ENCODE peak calls at places on chromosomes 6 and 20, in five cellular contexts. L is fibroblast of the aortic adventitia, U is hepatocyte, O is GM20000, J is HFF-Myc. H is an unnamed sample.

GRCh38 chr6:68728124-68728523 is 93.0 kb downstream of the ADGRB3 start:
- DNase-seq in L (peak), U (no peak), O (no peak), J (no peak), H (no peak)

GRCh38 chr6:167699141-167700036 is 127.3 kb upstream of the AFDN start:
- DNase-seq in L (peak), U (peak), O (peak), J (no peak), H (peak)

GRCh38 chr6:157106487-157106886 is 216.8 kb downstream of the TMEM242 start:
- DNase-seq in L (peak), U (no peak), O (no peak), J (no peak), H (peak)

GRCh38 chr6:119602215-119603178 is 252.9 kb upstream of the MAN1A1 start:
- DNase-seq in L (peak), U (no peak), O (no peak), J (no peak), H (no peak)

GRCh38 chr20:36666181-36666740 is 20.3 kb upstream of the SLA2 start:
- DNase-seq in L (peak), U (no peak), O (no peak), J (no peak), H (no peak)

GRCh38 chr6:42394881-42395620 is 56.7 kb downstream of the TRERF1 start:
- DNase-seq in L (no peak), U (no peak), O (no peak), J (no peak), H (no peak)

GRCh38 chr6:35360349-35361138 is 18.2 kb downstream of the PPARD start:
- DNase-seq in L (no peak), U (peak), O (no peak), J (no peak), H (no peak)

GRCh38 chr6:4603291-4603690 is 172.9 kb upstream of the CDYL start:
- DNase-seq in L (peak), U (peak), O (no peak), J (no peak), H (peak)

GRCh38 chr6:154766288-154766687 is 33.1 kb downstream of the SCAF8 start:
- DNase-seq in L (peak), U (no peak), O (no peak), J (no peak), H (no peak)

DNA sequence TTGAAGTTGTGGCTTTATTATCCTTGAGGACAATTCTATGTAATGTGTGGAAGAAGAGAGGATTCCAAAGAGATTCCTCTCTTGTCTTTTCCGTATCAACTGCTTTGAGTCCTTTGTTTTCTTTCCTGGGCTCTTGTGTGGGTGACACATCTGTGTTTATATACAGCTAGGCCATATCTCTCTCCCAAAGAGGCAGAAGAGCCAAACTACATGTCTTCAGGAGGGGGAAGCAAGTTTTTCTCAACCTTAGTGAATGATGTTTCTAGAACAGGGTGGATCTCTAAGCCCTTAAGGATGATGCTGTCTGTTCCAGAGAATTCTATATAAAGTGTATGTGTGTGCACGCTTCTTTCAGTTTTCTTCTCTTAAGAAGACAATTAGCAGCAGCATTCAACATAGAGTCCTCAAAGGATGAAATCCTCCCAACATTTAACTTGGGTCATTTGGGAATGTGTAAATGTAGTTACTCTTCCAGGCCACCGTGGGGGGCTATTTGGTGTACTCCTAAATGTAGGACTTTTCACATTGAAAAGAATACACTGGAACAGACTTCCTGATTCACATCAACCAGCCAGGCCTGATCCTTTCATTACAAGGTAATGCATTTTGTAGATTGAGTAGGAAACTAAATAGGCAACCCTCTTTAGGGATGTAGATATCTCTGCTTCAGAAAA is 92.8 kb upstream of the EEF1E1 start:
- DNase-seq in L (no peak), U (peak), O (no peak), J (no peak), H (no peak)
- TF ChIP-seq CTCF in L (no peak), U (no peak), O (no peak), J (no peak), H (no peak)

GRCh38 chr20:48329676-48330644 is 497.8 kb downstream of the PREX1 start:
- DNase-seq in L (peak), U (no peak), O (peak), J (no peak), H (peak)
- TF ChIP-seq CTCF in L (no peak), U (peak), O (peak), J (peak), H (peak)

DNA sequence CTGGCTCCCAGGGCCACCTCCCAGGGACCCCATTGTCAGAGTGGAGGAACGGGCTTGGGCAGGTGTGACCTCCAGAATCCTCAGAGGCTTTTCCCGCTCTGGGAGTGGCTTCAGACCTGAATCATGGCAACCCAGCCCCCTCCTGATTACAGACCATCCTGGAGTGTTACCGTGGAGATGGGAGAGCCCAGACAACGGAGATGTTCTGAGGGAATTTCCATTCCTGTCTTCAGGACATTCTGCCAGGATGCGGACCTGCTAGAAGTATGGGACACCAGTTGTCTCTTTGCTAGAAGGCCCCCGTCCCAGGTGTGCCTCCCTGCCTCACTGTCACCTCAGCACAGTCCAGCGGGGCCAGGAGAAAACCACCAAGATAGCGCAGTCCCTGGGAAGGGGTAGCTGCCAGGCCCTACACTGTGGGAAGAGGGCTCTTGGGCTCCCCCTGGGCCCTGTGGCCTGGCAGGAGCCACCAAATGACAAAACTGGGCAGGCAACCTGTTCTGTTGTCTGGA is 109.9 kb downstream of the PSMB1 start:
- DNase-seq in L (no peak), U (no peak), O (no peak), J (no peak), H (no peak)
- TF ChIP-seq CTCF in L (no peak), U (no peak), O (no peak), J (peak), H (no peak)

GRCh38 chr6:82363368-82364086 is at the start of gene TPBG:
- DNase-seq in L (peak), U (peak), O (peak), J (peak), H (peak)
- TF ChIP-seq CTCF in L (peak), U (peak), O (peak), J (peak), H (peak)

DNA sequence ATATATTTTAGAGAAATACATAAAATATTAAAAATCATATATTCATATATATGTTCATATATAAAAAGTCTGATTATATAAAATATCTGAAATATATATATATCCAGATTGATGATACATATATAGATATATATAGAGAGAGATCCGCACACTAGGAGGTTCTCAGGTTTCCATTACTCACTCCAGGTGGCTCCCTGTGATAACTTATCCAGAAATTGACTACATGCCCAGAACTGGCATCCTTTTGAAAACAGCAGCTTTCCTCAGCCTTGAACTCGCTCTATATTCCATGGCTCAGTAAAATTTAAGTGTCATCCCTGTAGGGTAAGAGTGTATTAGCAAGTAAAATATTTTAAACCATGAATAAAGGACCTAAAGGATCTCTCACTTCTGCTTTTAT is 206.8 kb downstream of the TINAG start:
- DNase-seq in L (peak), U (no peak), O (no peak), J (no peak), H (no peak)
- TF ChIP-seq CTCF in L (no peak), U (no peak), O (no peak), J (no peak), H (no peak)

DNA sequence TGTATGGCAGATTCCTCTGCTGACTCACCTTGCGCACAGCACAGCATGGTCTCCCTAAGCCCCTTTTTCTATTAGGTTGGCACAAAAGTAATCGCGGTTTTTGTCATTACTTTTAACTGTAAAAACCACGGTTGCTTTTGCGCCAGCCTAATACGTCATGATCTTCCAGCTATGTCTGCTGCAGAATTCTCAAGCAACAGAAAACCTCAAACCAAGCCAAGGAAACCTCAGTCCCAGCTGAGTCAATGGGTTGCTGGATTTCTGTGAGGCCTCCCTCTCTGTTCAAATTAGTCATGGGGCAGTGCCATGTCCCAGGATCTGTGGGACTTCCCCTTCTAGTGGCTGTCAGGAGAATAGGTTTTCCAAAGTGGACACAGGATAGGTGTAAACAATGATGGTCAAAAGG is 15.7 kb upstream of the ENPP1 start:
- DNase-seq in L (no peak), U (no peak), O (no peak), J (no peak), H (no peak)
- TF ChIP-seq CTCF in L (no peak), U (no peak), O (no peak), J (no peak), H (no peak)

DNA sequence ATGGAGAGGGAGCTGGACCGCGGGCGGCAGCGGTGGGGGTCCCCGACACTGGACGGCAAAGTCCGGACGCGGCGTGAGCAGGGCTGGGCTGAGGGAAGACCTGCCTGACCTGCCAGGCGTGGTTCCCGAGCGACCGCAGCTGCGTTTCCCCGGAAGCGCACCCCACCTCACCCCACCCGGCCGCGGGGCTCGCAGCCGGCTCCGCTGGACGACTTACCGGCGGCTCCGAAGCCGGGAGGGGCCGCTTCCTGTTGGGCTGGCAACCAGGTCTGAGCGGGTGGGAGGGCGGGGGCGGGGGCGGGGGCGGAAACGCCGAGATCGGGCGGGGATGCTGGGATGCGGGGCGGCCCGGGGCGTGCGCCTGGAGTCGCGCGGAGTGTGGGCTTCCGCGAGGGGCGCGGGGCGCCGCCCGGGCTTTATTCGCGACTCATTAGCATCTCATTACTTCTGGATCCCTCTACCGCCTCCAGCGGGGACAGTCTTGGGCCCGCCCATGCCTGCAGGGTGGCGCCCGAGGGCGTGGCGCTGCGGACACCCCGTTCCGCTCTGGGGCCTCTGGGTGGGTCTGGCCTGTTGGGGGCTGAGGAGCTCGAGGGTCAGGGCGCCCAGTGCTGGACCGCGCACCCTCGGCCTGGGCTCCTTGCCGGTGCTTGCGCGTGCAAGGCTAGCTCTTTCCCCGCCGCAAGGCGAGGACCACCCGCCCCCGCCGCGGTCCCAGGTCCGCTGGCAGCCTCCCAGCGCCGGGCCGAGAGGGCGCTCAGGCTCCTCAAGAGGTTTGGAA is at the start of gene MICAL1:
- DNase-seq in L (peak), U (peak), O (peak), J (no peak), H (peak)
- TF ChIP-seq CTCF in L (peak), U (peak), O (no peak), J (peak), H (peak)

GRCh38 chr6:112150363-112150762 is 63.0 kb downstream of the FAM229B start:
- DNase-seq in L (peak), U (peak), O (no peak), J (no peak), H (no peak)
- TF ChIP-seq CTCF in L (peak), U (no peak), O (no peak), J (no peak), H (no peak)

DNA sequence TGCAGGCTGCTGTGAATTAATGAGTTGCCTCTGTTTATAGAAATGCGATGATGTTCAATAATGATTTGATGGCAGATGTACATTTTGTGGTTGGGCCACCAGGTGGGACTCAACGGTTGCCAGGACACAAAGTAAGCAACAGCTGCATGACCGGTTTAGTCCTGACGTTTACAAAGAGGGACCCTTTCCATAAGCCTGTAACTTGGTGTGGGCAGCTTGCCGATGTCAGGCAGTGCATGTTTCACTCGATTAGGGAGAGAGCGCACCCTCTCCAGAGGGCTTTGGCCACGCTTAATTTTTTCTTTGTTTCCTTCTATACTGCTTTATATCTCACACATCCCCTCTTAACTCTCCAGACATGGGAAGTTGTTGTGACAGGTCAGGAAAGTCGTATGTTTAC is 1.4 kb downstream of the BTBD3 start:
- DNase-seq in L (no peak), U (peak), O (no peak), J (peak), H (no peak)
- TF ChIP-seq CTCF in L (no peak), U (no peak), O (no peak), J (no peak), H (no peak)

GRCh38 chr6:136751991-136752390 is 40.3 kb downstream of the MAP3K5 start:
- DNase-seq in L (no peak), U (no peak), O (no peak), J (no peak), H (no peak)
- TF ChIP-seq CTCF in L (no peak), U (no peak), O (no peak), J (no peak), H (no peak)